ENCODE peak calls at places on chromosomes 11 and 22, in ten cellular contexts. X is lower lobe of right lung, B is uterus, M is mucosa of descending colon, S is kidney, Z is GM23248, W is neuronal stem cell, G is lung, R is upper lobe of right lung, J is right atrium auricular region. U is an unnamed sample.

GRCh38 chr11:75072582-75072981 is 24.1 kb downstream of the OR2AT4 start:
- DNase-seq in X (no peak), B (no peak), M (no peak), S (no peak), Z (no peak), W (no peak), G (no peak), R (no peak), J (no peak), U (no peak)

GRCh38 chr11:13140028-13140870 is 131.1 kb downstream of the RASSF10 start:
- DNase-seq in X (peak; percentile 84), B (no peak), M (peak; percentile 67), S (peak; percentile 75), Z (peak; percentile 60), W (no peak), G (peak; percentile 81), R (peak; percentile 84), J (no peak), U (peak; percentile 71)

GRCh38 chr11:61697093-61697492 is 16.9 kb downstream of the DAGLA start:
- DNase-seq in X (peak; percentile 71), B (no peak), M (no peak), S (peak; percentile 91), Z (no peak), W (no peak), G (no peak), R (peak; percentile 73), J (no peak), U (no peak)

GRCh38 chr22:33272866-33273265 is 214.7 kb upstream of the SYN3 start:
- DNase-seq in X (no peak), B (no peak), M (no peak), S (no peak), Z (no peak), W (no peak), G (no peak), R (no peak), J (no peak), U (no peak)

GRCh38 chr11:87397250-87397649 is 359.5 kb downstream of the TMEM135 start:
- DNase-seq in X (no peak), B (no peak), M (no peak), S (no peak), Z (no peak), W (no peak), G (no peak), R (no peak), J (no peak), U (no peak)

GRCh38 chr11:110374921-110375320 is 54.8 kb upstream of the FDX1 start:
- DNase-seq in X (no peak), B (no peak), M (no peak), S (no peak), Z (peak; percentile 23), W (no peak), G (no peak), R (no peak), J (no peak), U (no peak)

GRCh38 chr11:61609970-61610347 is 29.1 kb upstream of the SYT7 start:
- DNase-seq in X (no peak), B (no peak), M (peak; percentile 56), S (no peak), Z (peak; percentile 54), W (no peak), G (no peak), R (no peak), J (no peak), U (no peak)

GRCh38 chr11:763073-763463 is 14.2 kb downstream of the GATD1 start:
- DNase-seq in X (peak; percentile 60), B (no peak), M (peak; percentile 71), S (peak; percentile 81), Z (no peak), W (no peak), G (peak; percentile 59), R (no peak), J (no peak), U (no peak)

GRCh38 chr22:36979511-36979910 is 39.7 kb downstream of the TST start:
- DNase-seq in X (no peak), B (no peak), M (no peak), S (no peak), Z (no peak), W (no peak), G (no peak), R (no peak), J (no peak), U (no peak)
- H3K4me1 ChIP-seq in X (peaks cover 8% of the 10 kb centered on the region), B (no peaks in the 10 kb centered on the region), M (no peaks in the 10 kb centered on the region), S (peaks cover 4% of the 10 kb centered on the region), Z (peaks cover 4% of the 10 kb centered on the region), W (peaks cover 4% of the 10 kb centered on the region), G (no peaks in the 10 kb centered on the region), R (no peaks in the 10 kb centered on the region), J (peaks cover 7% of the 10 kb centered on the region), U (peaks cover 5% of the 10 kb centered on the region)

GRCh38 chr11:102309621-102310541 is 7.4 kb upstream of the BIRC3 start:
- DNase-seq in X (no peak), B (no peak), M (no peak), S (no peak), Z (peak; percentile 37), W (no peak), G (no peak), R (no peak), J (no peak), U (no peak)

GRCh38 chr11:102306048-102306575 is 11.2 kb upstream of the BIRC3 start:
- DNase-seq in X (peak; percentile 81), B (no peak), M (peak; percentile 68), S (peak; percentile 86), Z (no peak), W (no peak), G (peak; percentile 81), R (peak; percentile 87), J (no peak), U (peak; percentile 59)

GRCh38 chr11:102304686-102305085 is 12.6 kb upstream of the BIRC3 start:
- DNase-seq in X (no peak), B (no peak), M (no peak), S (no peak), Z (no peak), W (no peak), G (no peak), R (no peak), J (no peak), U (no peak)

GRCh38 chr11:102305352-102306047 is 11.8 kb upstream of the BIRC3 start:
- DNase-seq in X (no peak), B (no peak), M (no peak), S (no peak), Z (no peak), W (no peak), G (no peak), R (no peak), J (no peak), U (no peak)

DNA sequence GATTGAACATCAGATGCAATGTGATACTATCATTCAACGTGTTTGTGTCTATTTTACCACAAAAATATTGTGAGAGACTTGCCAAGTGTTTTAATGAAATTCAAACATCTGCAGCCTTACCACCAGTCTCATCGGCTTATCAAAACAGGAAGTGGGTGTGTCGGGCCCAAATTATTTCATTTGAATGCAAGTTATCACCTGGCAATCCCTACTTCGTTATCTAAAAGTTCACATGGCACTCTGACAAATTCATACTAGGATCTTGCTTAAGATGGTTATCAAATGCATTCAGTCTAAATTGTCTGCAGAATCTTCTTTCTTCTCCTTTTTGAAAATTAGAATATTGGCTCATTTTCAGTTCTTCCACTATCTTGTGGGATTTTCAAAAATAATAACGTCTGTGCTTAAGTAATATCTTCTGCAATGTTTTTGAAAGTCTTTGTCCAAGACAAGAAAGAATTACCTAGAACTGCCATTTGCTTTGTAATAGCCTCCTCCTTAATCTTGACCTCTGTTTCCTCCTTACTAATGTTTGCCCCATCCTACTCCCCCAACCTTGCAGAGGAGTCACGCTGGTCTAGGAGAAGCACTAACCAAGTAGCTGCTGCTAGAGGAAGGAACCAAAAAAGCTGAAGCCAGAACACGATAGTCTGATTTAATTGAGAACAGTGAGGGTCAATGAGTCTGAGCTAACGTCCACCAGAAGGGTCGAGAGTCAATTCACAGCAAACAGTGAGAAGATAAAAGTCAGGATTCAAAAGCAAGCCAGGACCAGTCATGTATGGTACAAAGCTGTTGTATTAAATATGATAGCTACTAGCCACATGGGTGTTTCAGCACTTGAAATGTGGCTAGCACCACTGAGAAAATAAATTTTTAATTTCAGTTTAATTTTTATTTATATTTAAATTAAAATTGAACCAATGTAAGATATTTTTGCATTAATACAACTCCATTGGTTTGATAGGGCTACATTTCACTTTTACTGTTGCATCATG is 10.2 kb upstream of the BIRC3 start:
- DNase-seq in X (no peak), B (no peak), M (no peak), S (no peak), Z (no peak), W (no peak), G (no peak), R (no peak), J (no peak), U (no peak)
- H3K4me3 ChIP-seq in X (no peak overlapping the region), B (no peak overlapping the region), M (no peak overlapping the region), S (no peak overlapping the region), Z (no peak overlapping the region), W (no peak overlapping the region), G (no peak overlapping the region), R (no peak overlapping the region), J (no peak overlapping the region), U (no peak overlapping the region)

GRCh38 chr11:1879941-1880720 is 11.6 kb downstream of the PRR33 start:
- DNase-seq in X (peak; percentile 47), B (peak; percentile 77), M (peak; percentile 49), S (peak; percentile 76), Z (peak; percentile 45), W (no peak), G (no peak), R (peak; percentile 64), J (peak; percentile 86), U (no peak)

GRCh38 chr11:1882265-1883238 is 9.1 kb downstream of the PRR33 start:
- DNase-seq in X (peak; percentile 88), B (peak; percentile 79), M (peak; percentile 88), S (peak; percentile 91), Z (peak; percentile 73), W (peak; percentile 82), G (peak; percentile 74), R (peak; percentile 90), J (no peak), U (peak; percentile 71)

GRCh38 chr11:1879342-1879940 is 12.3 kb downstream of the PRR33 start:
- DNase-seq in X (peak; percentile 30), B (peak; percentile 15), M (peak; percentile 18), S (peak; percentile 69), Z (no peak), W (no peak), G (no peak), R (peak; percentile 60), J (no peak), U (no peak)

GRCh38 chr11:1881442-1882264 is 10.0 kb downstream of the PRR33 start:
- DNase-seq in X (no peak), B (peak; percentile 45), M (peak; percentile 37), S (peak; percentile 75), Z (no peak), W (no peak), G (no peak), R (peak; percentile 65), J (no peak), U (peak; percentile 39)

DNA sequence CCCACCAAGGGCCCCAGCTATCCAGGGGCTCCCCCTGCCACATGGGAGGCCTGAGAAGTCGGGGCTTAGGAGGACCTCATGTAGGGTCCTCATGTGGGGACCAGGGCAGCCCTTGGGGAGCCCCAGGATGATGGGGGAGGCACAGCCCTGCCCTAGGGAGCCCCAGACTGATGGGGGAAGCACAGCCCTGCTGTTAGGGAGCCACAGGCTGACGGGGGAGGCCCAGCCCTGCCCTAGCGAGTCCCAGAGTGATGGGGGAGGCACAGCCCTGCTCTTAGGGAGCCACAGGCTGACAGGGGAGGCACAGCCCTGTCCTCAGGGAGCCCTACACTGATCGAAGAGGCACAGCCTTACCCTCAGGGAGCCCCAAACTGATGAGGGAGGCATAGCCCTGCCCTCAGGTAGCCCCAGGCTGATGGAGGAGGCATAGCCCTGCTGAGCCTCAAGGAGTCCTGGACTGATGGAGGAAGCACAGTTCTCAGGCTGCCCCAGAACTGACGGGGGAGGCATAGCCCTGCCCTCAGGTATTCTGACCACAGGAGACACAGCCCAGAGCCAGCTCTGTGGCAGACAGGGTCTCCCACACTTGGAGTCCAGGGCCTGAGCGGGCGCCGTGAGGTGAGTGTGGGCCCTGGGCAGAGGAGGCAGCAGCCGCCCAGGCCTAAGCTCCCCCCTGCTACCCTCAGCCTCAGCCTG is 10.8 kb downstream of the PRR33 start:
- DNase-seq in X (no peak), B (peak; percentile 14), M (no peak), S (no peak), Z (no peak), W (no peak), G (no peak), R (peak; percentile 58), J (no peak), U (no peak)
- H3K4me1 ChIP-seq in X (peaks cover 32% of the 10 kb centered on the region), B (no peaks in the 10 kb centered on the region), M (peaks cover 11% of the 10 kb centered on the region), S (no peaks in the 10 kb centered on the region), Z (no peaks in the 10 kb centered on the region), W (peaks cover 5% of the 10 kb centered on the region), G (peaks cover 10% of the 10 kb centered on the region), R (peaks cover 5% of the 10 kb centered on the region), J (peaks cover 65% of the 10 kb centered on the region), U (peaks cover 3% of the 10 kb centered on the region)

DNA sequence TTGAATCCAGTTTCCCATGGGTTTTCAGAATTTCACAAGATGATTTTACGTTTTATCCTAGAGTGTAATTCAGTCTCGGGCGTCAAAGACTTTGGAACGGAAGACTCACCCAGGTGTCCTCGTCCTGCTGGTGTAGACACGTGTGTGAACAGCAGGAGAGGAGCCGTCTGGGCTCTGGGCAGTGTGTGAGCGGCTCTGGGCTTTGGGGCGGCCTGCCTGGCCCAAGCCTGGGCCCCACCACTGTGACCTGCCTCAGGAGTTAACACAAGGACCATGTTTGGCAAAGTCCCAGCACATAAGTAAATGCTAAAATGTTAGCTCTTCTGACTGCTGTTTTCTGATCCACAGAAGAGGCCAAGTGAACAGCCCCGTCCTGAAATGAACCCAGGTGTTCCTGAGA is 1093.3 kb downstream of the BRD1 start:
- DNase-seq in X (peak; percentile 19), B (no peak), M (no peak), S (peak; percentile 40), Z (no peak), W (no peak), G (no peak), R (peak; percentile 21), J (no peak), U (no peak)
- H3K4me3 ChIP-seq in X (no peak overlapping the region), B (no peak overlapping the region), M (no peak overlapping the region), S (no peak overlapping the region), Z (no peak overlapping the region), W (no peak overlapping the region), G (no peak overlapping the region), R (no peak overlapping the region), J (no peak overlapping the region), U (no peak overlapping the region)

U was measured in SJSA1.